ENCODE peak calls at places on chromosomes 16 and 17, in eight cellular contexts. S is GM23248, L is GM04504, P is ACHN, J is nephron progenitor cell, K is choroid plexus epithelial cell, D is SW480, M is AG09309. T is an unnamed sample.

GRCh38 chr16:81266680-81267095 is 28.2 kb downstream of the BCO1 start:
- DNase-seq in S (no peak), L (no peak), P (peak; percentile 24), J (no peak), K (no peak), D (peak; percentile 89), M (no peak), T (no peak)

GRCh38 chr16:53732296-53732929 is 28.5 kb downstream of the FTO start:
- DNase-seq in S (peak; percentile 35), L (no peak), P (no peak), J (no peak), K (no peak), D (no peak), M (no peak), T (no peak)

GRCh38 chr17:79622776-79623175 is 11.9 kb upstream of the RBFOX3 start:
- DNase-seq in S (no peak), L (no peak), P (no peak), J (no peak), K (no peak), D (no peak), M (no peak), T (peak; percentile 46)

GRCh38 chr16:73067671-73068545 is 20.0 kb upstream of the ZFHX3 start:
- DNase-seq in S (no peak), L (no peak), P (no peak), J (no peak), K (no peak), D (no peak), M (no peak), T (no peak)

GRCh38 chr16:27369806-27370205 is 32.2 kb upstream of the IL21R start:
- DNase-seq in S (peak; percentile 45), L (no peak), P (no peak), J (no peak), K (peak; percentile 66), D (no peak), M (no peak), T (no peak)

GRCh38 chr16:1481906-1482835 is 6.6 kb downstream of the PTX4 start:
- DNase-seq in S (peak; percentile 22), L (no peak), P (peak; percentile 79), J (no peak), K (no peak), D (no peak), M (no peak), T (no peak)

GRCh38 chr16:56911771-56912541 is 20.0 kb upstream of the HERPUD1 start:
- DNase-seq in S (peak; percentile 35), L (no peak), P (peak; percentile 63), J (no peak), K (peak; percentile 54), D (peak; percentile 31), M (no peak), T (no peak)

GRCh38 chr17:40610359-40610758 is 37.3 kb downstream of the SMARCE1 start:
- DNase-seq in S (no peak), L (no peak), P (no peak), J (no peak), K (no peak), D (no peak), M (no peak), T (no peak)

GRCh38 chr16:50520451-50521245 is 27.5 kb upstream of the NKD1 start:
- DNase-seq in S (no peak), L (no peak), P (no peak), J (no peak), K (no peak), D (peak; percentile 97), M (no peak), T (peak; percentile 42)

GRCh38 chr17:1590031-1590746 is 27.6 kb upstream of the PITPNA start:
- DNase-seq in S (peak; percentile 92), L (peak; percentile 66), P (peak; percentile 87), J (no peak), K (peak; percentile 73), D (peak; percentile 73), M (peak; percentile 45), T (no peak)

GRCh38 chr17:79991140-79991923 is 44.3 kb downstream of the TBC1D16 start:
- DNase-seq in S (peak; percentile 92), L (peak; percentile 44), P (peak; percentile 88), J (peak; percentile 83), K (peak; percentile 82), D (peak; percentile 91), M (peak; percentile 25), T (peak; percentile 93)

GRCh38 chr17:67032985-67033384 is 11.4 kb upstream of the CACNG1 start:
- DNase-seq in S (no peak), L (no peak), P (no peak), J (no peak), K (no peak), D (no peak), M (no peak), T (no peak)

GRCh38 chr17:6853764-6854442 is 22.4 kb upstream of the TEKT1 start:
- DNase-seq in S (no peak), L (no peak), P (no peak), J (no peak), K (peak; percentile 4), D (no peak), M (no peak), T (peak; percentile 65)

GRCh38 chr17:56718515-56718914 is 115.2 kb downstream of the C17orf67 start:
- DNase-seq in S (no peak), L (no peak), P (no peak), J (no peak), K (no peak), D (no peak), M (no peak), T (no peak)

GRCh38 chr17:41453069-41453468 is 12.3 kb upstream of the KRT38 start:
- DNase-seq in S (no peak), L (no peak), P (no peak), J (no peak), K (no peak), D (no peak), M (no peak), T (no peak)

GRCh38 chr17:2292100-2292499 is 11.5 kb downstream of the SMG6 start:
- DNase-seq in S (peak; percentile 41), L (no peak), P (peak; percentile 32), J (no peak), K (peak; percentile 32), D (no peak), M (no peak), T (no peak)

GRCh38 chr16:21064203-21064602 is 86.4 kb downstream of the DNAH3 start:
- DNase-seq in S (no peak), L (no peak), P (no peak), J (no peak), K (no peak), D (no peak), M (no peak), T (no peak)

GRCh38 chr16:47359478-47359877 is 101.4 kb downstream of the ITFG1 start:
- DNase-seq in S (peak; percentile 2), L (no peak), P (peak; percentile 8), J (no peak), K (peak; percentile 5), D (no peak), M (no peak), T (no peak)

GRCh38 chr17:43530303-43531081 is 15.6 kb downstream of the ETV4 start:
- DNase-seq in S (peak; percentile 49), L (no peak), P (peak; percentile 76), J (peak; percentile 97), K (peak; percentile 90), D (peak; percentile 100), M (no peak), T (peak; percentile 89)

GRCh38 chr17:34252138-34252889 is 2.8 kb upstream of the CCL2 start:
- DNase-seq in S (peak; percentile 88), L (peak; percentile 84), P (peak; percentile 85), J (no peak), K (peak; percentile 84), D (peak; percentile 26), M (peak; percentile 80), T (no peak)

T was measured in ecto neural progenitor cell.